ENCODE peak calls at places on chromosomes 1 and 21, in five cellular contexts. T, N, K, D and A are unnamed samples.

GRCh38 chr1:81797701-81798100 is 3.0 kb upstream of the ADGRL2 start:
- DNase-seq in T (no peak), N (no peak), K (no peak), D (no peak), A (no peak)

GRCh38 chr1:54750596-54750995 is 13.7 kb downstream of the PARS2 start:
- DNase-seq in T (no peak), N (no peak), K (no peak), D (no peak), A (no peak)

GRCh38 chr1:63775418-63776127 is 1.8 kb downstream of the ROR1 start:
- DNase-seq in T (no peak), N (no peak), K (no peak), D (no peak), A (no peak)

GRCh38 chr1:87117761-87118160 is 203.3 kb downstream of the HS2ST1 start:
- DNase-seq in T (no peak), N (no peak), K (no peak), D (no peak), A (no peak)

GRCh38 chr1:151124763-151125403 is 21.5 kb downstream of the SEMA6C start:
- DNase-seq in T (no peak), N (no peak), K (no peak), D (peak), A (no peak)

GRCh38 chr1:111895017-111895416 is 94.5 kb downstream of the KCND3 start:
- DNase-seq in T (no peak), N (no peak), K (no peak), D (no peak), A (no peak)

GRCh38 chr1:46175243-46175642 is 356 bp downstream of the TSPAN1 start:
- DNase-seq in T (no peak), N (no peak), K (no peak), D (no peak), A (no peak)

GRCh38 chr1:183778006-183778405 is 26.9 kb upstream of the RGL1 start:
- DNase-seq in T (no peak), N (no peak), K (no peak), D (no peak), A (no peak)

GRCh38 chr1:208203127-208203847 is 40.9 kb downstream of the PLXNA2 start:
- DNase-seq in T (no peak), N (peak), K (no peak), D (no peak), A (no peak)

GRCh38 chr1:208204779-208205178 is 39.4 kb downstream of the PLXNA2 start:
- DNase-seq in T (no peak), N (no peak), K (no peak), D (no peak), A (no peak)

GRCh38 chr1:208203848-208204609 is 40.2 kb downstream of the PLXNA2 start:
- DNase-seq in T (no peak), N (no peak), K (no peak), D (no peak), A (peak)

GRCh38 chr1:208201241-208201640 is 42.9 kb downstream of the PLXNA2 start:
- DNase-seq in T (no peak), N (no peak), K (no peak), D (no peak), A (no peak)

GRCh38 chr1:208202333-208202987 is 41.7 kb downstream of the PLXNA2 start:
- DNase-seq in T (no peak), N (no peak), K (no peak), D (no peak), A (no peak)
- H3K27ac ChIP-seq in T (no peak), N (no peak), K (no peak), D (peak), A (peak)

GRCh38 chr1:235111107-235111506 is 17.5 kb downstream of the TOMM20 start:
- DNase-seq in T (no peak), N (no peak), K (no peak), D (no peak), A (no peak)

GRCh38 chr1:235113183-235113917 is 15.3 kb downstream of the TOMM20 start:
- DNase-seq in T (no peak), N (no peak), K (no peak), D (no peak), A (no peak)

GRCh38 chr1:235108185-235108593 is 20.4 kb downstream of the TOMM20 start:
- DNase-seq in T (no peak), N (no peak), K (no peak), D (no peak), A (no peak)

GRCh38 chr1:235108876-235109275 is 19.8 kb downstream of the TOMM20 start:
- DNase-seq in T (no peak), N (no peak), K (no peak), D (no peak), A (no peak)

DNA sequence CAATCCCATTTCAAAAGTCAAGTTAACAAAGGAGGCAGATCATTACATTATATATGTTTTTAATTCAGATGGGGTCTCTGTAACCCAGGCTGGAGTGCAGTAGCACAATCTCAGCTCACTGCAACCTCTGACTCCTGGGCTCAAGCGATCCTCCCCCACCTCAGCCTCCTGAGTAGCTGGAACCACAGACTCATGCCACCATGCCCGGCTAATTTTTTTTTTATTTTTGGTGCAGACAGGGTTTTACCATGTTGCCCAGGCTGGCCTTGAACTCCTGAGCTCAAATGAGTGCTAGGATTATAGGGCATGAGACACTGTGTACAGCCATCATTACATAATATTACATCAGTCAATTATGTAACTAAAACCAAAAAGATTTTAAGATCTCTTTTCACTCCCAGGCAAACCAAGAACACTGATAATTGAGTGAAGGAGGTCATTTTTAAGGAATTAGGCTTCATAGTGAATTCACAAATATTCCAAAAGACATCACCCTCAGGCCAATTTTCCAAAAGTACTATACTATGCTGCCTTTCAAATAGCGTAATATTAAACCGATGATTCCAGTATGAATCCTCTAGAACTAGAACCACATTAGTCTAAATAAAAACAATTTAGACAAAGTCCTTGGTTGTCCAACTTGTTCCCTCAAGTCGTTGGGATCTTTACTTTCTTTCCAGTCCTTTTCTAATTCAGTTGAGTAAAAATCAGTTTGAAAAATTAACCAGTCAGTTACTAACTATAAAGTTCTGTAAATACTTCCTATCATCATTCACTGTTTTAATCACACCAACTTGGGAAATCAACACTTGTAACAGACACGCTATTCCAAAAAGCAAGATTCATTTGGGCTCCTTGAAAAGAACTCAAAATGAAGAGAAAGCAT is 16.1 kb downstream of the TOMM20 start:
- DNase-seq in T (no peak), N (no peak), K (no peak), D (no peak), A (no peak)
- H3K27ac ChIP-seq in T (no peak), N (no peak), K (no peak), D (no peak), A (no peak)

GRCh38 chr21:45542242-45542666 is at the start of gene SLC19A1:
- DNase-seq in T (peak), N (peak), K (peak), D (peak), A (peak)
- H3K27ac ChIP-seq in T (peak), N (peak), K (no peak), D (peak), A (no peak)

GRCh38 chr1:26317143-26317542 is 615 bp upstream of the CD52 start:
- DNase-seq in T (no peak), N (no peak), K (no peak), D (no peak), A (no peak)
- H3K27ac ChIP-seq in T (peak), N (no peak), K (no peak), D (no peak), A (no peak)